ENCODE peak calls at places on chromosomes 4 and X, in five cellular contexts. One of them, this sample, is unnamed.

GRCh38 chr4:153222162-153222789 is 18.0 kb downstream of the TRIM2 start:
- DNase-seq in GM04503: peak; percentile 57
- DNase-seq in Ammon's horn: peak; percentile 71
- DNase-seq in GF-D8: no peak
- DNase-seq in central memory CD4-positive, alpha-beta T cell: peak; percentile 40
- DNase-seq in this sample: peak; percentile 71

GRCh38 chr4:38717604-38718003 is 53.6 kb downstream of the KLF3 start:
- DNase-seq in GM04503: peak; percentile 66
- DNase-seq in central memory CD4-positive, alpha-beta T cell: no peak
- DNase-seq in Ammon's horn: no peak
- DNase-seq in GF-D8: no peak
- DNase-seq in this sample: no peak

GRCh38 chr4:83305187-83305586 is 20.6 kb upstream of the COQ2 start:
- DNase-seq in GF-D8: no peak
- DNase-seq in Ammon's horn: no peak
- DNase-seq in central memory CD4-positive, alpha-beta T cell: no peak
- DNase-seq in GM04503: no peak
- DNase-seq in this sample: no peak

GRCh38 chr4:143363332-143363731 is 26.7 kb downstream of the GAB1 start:
- DNase-seq in GM04503: no peak
- DNase-seq in central memory CD4-positive, alpha-beta T cell: no peak
- DNase-seq in Ammon's horn: no peak
- DNase-seq in GF-D8: no peak
- DNase-seq in this sample: no peak

GRCh38 chrX:53284684-53285447 is 3.5 kb upstream of the IQSEC2 start:
- DNase-seq in Ammon's horn: peak; percentile 55
- DNase-seq in GF-D8: peak; percentile 2
- DNase-seq in GM04503: no peak
- DNase-seq in central memory CD4-positive, alpha-beta T cell: peak; percentile 40
- DNase-seq in this sample: peak; percentile 0

GRCh38 chr4:114879916-114880315 is 233.5 kb downstream of the NDST4 start:
- DNase-seq in GF-D8: no peak
- DNase-seq in GM04503: no peak
- DNase-seq in central memory CD4-positive, alpha-beta T cell: no peak
- DNase-seq in Ammon's horn: no peak
- DNase-seq in this sample: no peak

GRCh38 chr4:4260185-4260751 is 12.2 kb upstream of the TMEM128 start:
- DNase-seq in Ammon's horn: no peak
- DNase-seq in central memory CD4-positive, alpha-beta T cell: peak; percentile 67
- DNase-seq in GM04503: no peak
- DNase-seq in GF-D8: peak; percentile 64
- DNase-seq in this sample: peak; percentile 4

GRCh38 chr4:76758290-76758882 is 139.6 kb downstream of the SOWAHB start:
- DNase-seq in Ammon's horn: peak; percentile 57
- DNase-seq in central memory CD4-positive, alpha-beta T cell: no peak
- DNase-seq in GF-D8: no peak
- DNase-seq in GM04503: no peak
- DNase-seq in this sample: no peak

GRCh38 chr4:72340803-72341431 is 228.1 kb downstream of the ADAMTS3 start:
- DNase-seq in GF-D8: no peak
- DNase-seq in Ammon's horn: no peak
- DNase-seq in GM04503: no peak
- DNase-seq in central memory CD4-positive, alpha-beta T cell: no peak
- DNase-seq in this sample: no peak

GRCh38 chrX:5458300-5458699 is 770.4 kb downstream of the NLGN4X start:
- DNase-seq in GF-D8: no peak
- DNase-seq in Ammon's horn: no peak
- DNase-seq in central memory CD4-positive, alpha-beta T cell: no peak
- DNase-seq in GM04503: no peak
- DNase-seq in this sample: no peak

GRCh38 chrX:40736170-40736505 is 796 bp upstream of the MED14 start:
- DNase-seq in GM04503: no peak
- DNase-seq in Ammon's horn: no peak
- DNase-seq in central memory CD4-positive, alpha-beta T cell: no peak
- DNase-seq in GF-D8: no peak
- DNase-seq in this sample: no peak

GRCh38 chrX:139290310-139290709 is 240.2 kb upstream of the F9 start:
- DNase-seq in GM04503: peak; percentile 13
- DNase-seq in central memory CD4-positive, alpha-beta T cell: no peak
- DNase-seq in Ammon's horn: no peak
- DNase-seq in GF-D8: no peak
- DNase-seq in this sample: no peak

GRCh38 chrX:150643271-150643670 is 49.9 kb upstream of the MTMR1 start:
- DNase-seq in GM04503: no peak
- DNase-seq in Ammon's horn: no peak
- DNase-seq in GF-D8: no peak
- DNase-seq in central memory CD4-positive, alpha-beta T cell: no peak
- DNase-seq in this sample: no peak